ENCODE peak calls at places on chromosomes 16 and 17, in seven cellular contexts. One of them, this sample, is unnamed.
A peak's percentile ranks its signal among the peaks of the same experiment; 100 is the strongest.

GRCh38 chr17:42459256-42459982 is 741 bp downstream of the ATP6V0A1 start:
- DNase-seq in lung microvascular endothelial cell: peak; percentile 26
- DNase-seq in mucosa of descending colon: peak; percentile 64
- DNase-seq in activated naive CD4-positive, alpha-beta T cell: no peak
- DNase-seq in CD8-positive, alpha-beta T cell: no peak
- DNase-seq in H9: peak; percentile 54
- DNase-seq in neural crest cell: peak; percentile 11
- DNase-seq in this sample: peak; percentile 77

GRCh38 chr17:45431531-45432404 is 902 bp downstream of the ARHGAP27 start:
- DNase-seq in neural crest cell: peak; percentile 43
- DNase-seq in lung microvascular endothelial cell: peak; percentile 81
- DNase-seq in mucosa of descending colon: peak; percentile 96
- DNase-seq in activated naive CD4-positive, alpha-beta T cell: peak; percentile 36
- DNase-seq in CD8-positive, alpha-beta T cell: peak; percentile 75
- DNase-seq in H9: peak; percentile 99
- DNase-seq in this sample: peak; percentile 99

GRCh38 chr17:9557846-9558245 is 17.8 kb downstream of the STX8 start:
- DNase-seq in H9: no peak
- DNase-seq in mucosa of descending colon: no peak
- DNase-seq in CD8-positive, alpha-beta T cell: no peak
- DNase-seq in lung microvascular endothelial cell: no peak
- DNase-seq in neural crest cell: no peak
- DNase-seq in activated naive CD4-positive, alpha-beta T cell: no peak
- DNase-seq in this sample: no peak

GRCh38 chr16:86567701-86568571 is 1.3 kb downstream of the FOXC2 start:
- DNase-seq in CD8-positive, alpha-beta T cell: no peak
- DNase-seq in mucosa of descending colon: no peak
- DNase-seq in H9: peak; percentile 47
- DNase-seq in lung microvascular endothelial cell: peak; percentile 72
- DNase-seq in activated naive CD4-positive, alpha-beta T cell: no peak
- DNase-seq in neural crest cell: no peak
- DNase-seq in this sample: peak; percentile 76

GRCh38 chr17:27756467-27757371 is 43.6 kb downstream of the NOS2 start:
- DNase-seq in H9: peak; percentile 72
- DNase-seq in CD8-positive, alpha-beta T cell: peak; percentile 47
- DNase-seq in activated naive CD4-positive, alpha-beta T cell: peak; percentile 16
- DNase-seq in lung microvascular endothelial cell: peak; percentile 73
- DNase-seq in mucosa of descending colon: peak; percentile 62
- DNase-seq in neural crest cell: peak; percentile 68
- DNase-seq in this sample: peak; percentile 91

GRCh38 chr17:40065771-40066510 is 3.2 kb downstream of the THRA start:
- DNase-seq in neural crest cell: no peak
- DNase-seq in activated naive CD4-positive, alpha-beta T cell: no peak
- DNase-seq in H9: peak; percentile 33
- DNase-seq in mucosa of descending colon: peak; percentile 39
- DNase-seq in CD8-positive, alpha-beta T cell: no peak
- DNase-seq in lung microvascular endothelial cell: no peak
- DNase-seq in this sample: peak; percentile 52

GRCh38 chr16:87043273-87044030 is 273.7 kb downstream of the C16orf95 start:
- DNase-seq in neural crest cell: no peak
- DNase-seq in H9: no peak
- DNase-seq in CD8-positive, alpha-beta T cell: no peak
- DNase-seq in activated naive CD4-positive, alpha-beta T cell: no peak
- DNase-seq in mucosa of descending colon: no peak
- DNase-seq in lung microvascular endothelial cell: peak; percentile 93
- DNase-seq in this sample: no peak

GRCh38 chr17:36503456-36504155 is 17.1 kb downstream of the ZNHIT3 start:
- DNase-seq in activated naive CD4-positive, alpha-beta T cell: no peak
- DNase-seq in neural crest cell: no peak
- DNase-seq in H9: no peak
- DNase-seq in mucosa of descending colon: no peak
- DNase-seq in CD8-positive, alpha-beta T cell: no peak
- DNase-seq in lung microvascular endothelial cell: no peak
- DNase-seq in this sample: peak; percentile 36

GRCh38 chr17:43842975-43843325 is 4.0 kb upstream of the CD300LG start:
- DNase-seq in lung microvascular endothelial cell: no peak
- DNase-seq in activated naive CD4-positive, alpha-beta T cell: no peak
- DNase-seq in neural crest cell: no peak
- DNase-seq in H9: no peak
- DNase-seq in CD8-positive, alpha-beta T cell: no peak
- DNase-seq in mucosa of descending colon: no peak
- DNase-seq in this sample: no peak

GRCh38 chr17:4854181-4854681 is 21.1 kb downstream of the MINK1 start:
- DNase-seq in activated naive CD4-positive, alpha-beta T cell: no peak
- DNase-seq in mucosa of descending colon: no peak
- DNase-seq in lung microvascular endothelial cell: peak; percentile 47
- DNase-seq in H9: no peak
- DNase-seq in neural crest cell: no peak
- DNase-seq in CD8-positive, alpha-beta T cell: no peak
- DNase-seq in this sample: no peak

GRCh38 chr17:82693168-82693867 is 5.2 kb downstream of the RAB40B start:
- DNase-seq in neural crest cell: no peak
- DNase-seq in activated naive CD4-positive, alpha-beta T cell: no peak
- DNase-seq in mucosa of descending colon: peak; percentile 10
- DNase-seq in H9: no peak
- DNase-seq in lung microvascular endothelial cell: no peak
- DNase-seq in CD8-positive, alpha-beta T cell: no peak
- DNase-seq in this sample: no peak

GRCh38 chr17:44607836-44608690 is 48.2 kb upstream of the MEIOC start:
- DNase-seq in activated naive CD4-positive, alpha-beta T cell: no peak
- DNase-seq in CD8-positive, alpha-beta T cell: no peak
- DNase-seq in mucosa of descending colon: no peak
- DNase-seq in H9: peak; percentile 76
- DNase-seq in lung microvascular endothelial cell: no peak
- DNase-seq in neural crest cell: no peak
- DNase-seq in this sample: peak; percentile 87

GRCh38 chr17:1108810-1109605 is 70.8 kb downstream of the ABR start:
- DNase-seq in H9: no peak
- DNase-seq in activated naive CD4-positive, alpha-beta T cell: peak; percentile 46
- DNase-seq in lung microvascular endothelial cell: peak; percentile 31
- DNase-seq in mucosa of descending colon: peak; percentile 82
- DNase-seq in neural crest cell: no peak
- DNase-seq in CD8-positive, alpha-beta T cell: peak; percentile 68
- DNase-seq in this sample: peak; percentile 83

GRCh38 chr16:62370445-62370844 is 334.2 kb upstream of the CDH8 start:
- DNase-seq in lung microvascular endothelial cell: no peak
- DNase-seq in H9: no peak
- DNase-seq in CD8-positive, alpha-beta T cell: no peak
- DNase-seq in activated naive CD4-positive, alpha-beta T cell: no peak
- DNase-seq in mucosa of descending colon: no peak
- DNase-seq in neural crest cell: no peak
- DNase-seq in this sample: no peak

GRCh38 chr17:77528516-77529327 is 388.0 kb downstream of the SEC14L1 start:
- DNase-seq in mucosa of descending colon: no peak
- DNase-seq in CD8-positive, alpha-beta T cell: peak; percentile 28
- DNase-seq in H9: peak; percentile 83
- DNase-seq in activated naive CD4-positive, alpha-beta T cell: no peak
- DNase-seq in lung microvascular endothelial cell: no peak
- DNase-seq in neural crest cell: peak; percentile 67
- DNase-seq in this sample: peak; percentile 92

GRCh38 chr17:67239597-67239996 is 5.4 kb downstream of the HELZ start:
- DNase-seq in CD8-positive, alpha-beta T cell: no peak
- DNase-seq in lung microvascular endothelial cell: no peak
- DNase-seq in mucosa of descending colon: no peak
- DNase-seq in neural crest cell: no peak
- DNase-seq in H9: no peak
- DNase-seq in activated naive CD4-positive, alpha-beta T cell: no peak
- DNase-seq in this sample: no peak

GRCh38 chr17:45276031-45276430 is 14.1 kb upstream of the SPATA32 start:
- DNase-seq in neural crest cell: no peak
- DNase-seq in CD8-positive, alpha-beta T cell: no peak
- DNase-seq in activated naive CD4-positive, alpha-beta T cell: no peak
- DNase-seq in mucosa of descending colon: peak; percentile 31
- DNase-seq in lung microvascular endothelial cell: no peak
- DNase-seq in H9: no peak
- DNase-seq in this sample: peak; percentile 44

GRCh38 chr17:77503293-77503655 is 362.5 kb downstream of the SEC14L1 start:
- DNase-seq in lung microvascular endothelial cell: no peak
- DNase-seq in CD8-positive, alpha-beta T cell: no peak
- DNase-seq in mucosa of descending colon: no peak
- DNase-seq in H9: no peak
- DNase-seq in activated naive CD4-positive, alpha-beta T cell: no peak
- DNase-seq in neural crest cell: no peak
- DNase-seq in this sample: no peak

GRCh38 chr16:2971134-2971984 is 2.2 kb downstream of the PAQR4 start:
- DNase-seq in H9: no peak
- DNase-seq in neural crest cell: no peak
- DNase-seq in activated naive CD4-positive, alpha-beta T cell: no peak
- DNase-seq in lung microvascular endothelial cell: no peak
- DNase-seq in mucosa of descending colon: no peak
- DNase-seq in CD8-positive, alpha-beta T cell: no peak
- DNase-seq in this sample: no peak

GRCh38 chr17:80811181-80812105 is 180.2 kb upstream of the CHMP6 start:
- DNase-seq in lung microvascular endothelial cell: no peak
- DNase-seq in neural crest cell: no peak
- DNase-seq in mucosa of descending colon: no peak
- DNase-seq in H9: peak; percentile 22
- DNase-seq in CD8-positive, alpha-beta T cell: no peak
- DNase-seq in activated naive CD4-positive, alpha-beta T cell: no peak
- DNase-seq in this sample: peak; percentile 31

GRCh38 chr17:61048398-61049106 is 351.1 kb upstream of the TBX2 start:
- DNase-seq in H9: no peak
- DNase-seq in mucosa of descending colon: no peak
- DNase-seq in activated naive CD4-positive, alpha-beta T cell: no peak
- DNase-seq in CD8-positive, alpha-beta T cell: no peak
- DNase-seq in neural crest cell: no peak
- DNase-seq in lung microvascular endothelial cell: no peak
- DNase-seq in this sample: no peak

GRCh38 chr17:2723505-2723996 is 12.0 kb upstream of the CLUH start:
- DNase-seq in activated naive CD4-positive, alpha-beta T cell: no peak
- DNase-seq in CD8-positive, alpha-beta T cell: no peak
- DNase-seq in neural crest cell: no peak
- DNase-seq in mucosa of descending colon: peak; percentile 76
- DNase-seq in H9: peak; percentile 92
- DNase-seq in lung microvascular endothelial cell: no peak
- DNase-seq in this sample: peak; percentile 97

GRCh38 chr17:35390663-35391062 is 17.2 kb upstream of the SLFN11 start:
- DNase-seq in CD8-positive, alpha-beta T cell: no peak
- DNase-seq in H9: no peak
- DNase-seq in activated naive CD4-positive, alpha-beta T cell: no peak
- DNase-seq in lung microvascular endothelial cell: no peak
- DNase-seq in mucosa of descending colon: no peak
- DNase-seq in neural crest cell: no peak
- DNase-seq in this sample: no peak

GRCh38 chr16:47475786-47476185 is 14.7 kb downstream of the PHKB start:
- DNase-seq in activated naive CD4-positive, alpha-beta T cell: no peak
- DNase-seq in neural crest cell: no peak
- DNase-seq in mucosa of descending colon: no peak
- DNase-seq in H9: no peak
- DNase-seq in lung microvascular endothelial cell: no peak
- DNase-seq in CD8-positive, alpha-beta T cell: no peak
- DNase-seq in this sample: no peak